ENCODE peak calls at places on chromosome 22, in four cellular contexts. M is B cell; L is activated T-cell treated with anti-CD3 and anti-CD28 coated beads, Interleukin-2, amount 50 U/mL, for 72 hours; O is CD8-positive, alpha-beta memory T cell. V is an unnamed sample.

GRCh38 chr22:22692707-22693530 is 48.5 kb downstream of the GGTLC2 start:
- DNase-seq in M (peak), L (peak), O (peak), V (peak)

GRCh38 chr22:37803636-37804371 is 3.9 kb upstream of the GCAT start:
- DNase-seq in L (no peak), M (no peak), O (no peak), V (peak)

GRCh38 chr22:26658671-26659478 is 1.5 kb downstream of the MIAT start:
- DNase-seq in L (peak), O (peak), M (peak), V (peak)

GRCh38 chr22:30235687-30236170 is 10.8 kb downstream of the LIF start:
- DNase-seq in O (no peak), L (no peak), M (no peak), V (no peak)

GRCh38 chr22:42997577-42997976 is 17.4 kb downstream of the PACSIN2 start:
- DNase-seq in O (no peak), L (no peak), M (no peak), V (no peak)

GRCh38 chr22:20393705-20394476 is at the start of gene ZNF74:
- DNase-seq in L (peak), O (peak), M (peak), V (peak)

GRCh38 chr22:39414886-39415285 is 15.3 kb downstream of the TAB1 start:
- DNase-seq in M (no peak), L (no peak), O (no peak), V (no peak)

GRCh38 chr22:47158457-47158856 is 396.0 kb downstream of the TBC1D22A start:
- DNase-seq in O (no peak), L (no peak), M (no peak), V (no peak)

GRCh38 chr22:38706101-38706884 is 549 bp downstream of the GTPBP1 start:
- DNase-seq in O (peak), M (peak), L (peak), V (no peak)

GRCh38 chr22:40955516-40955915 is 4.3 kb downstream of the RBX1 start:
- DNase-seq in M (no peak), L (no peak), O (no peak), V (no peak)

GRCh38 chr22:36155702-36156101 is 4.9 kb downstream of the APOL3 start:
- DNase-seq in M (no peak), O (no peak), L (no peak), V (no peak)

GRCh38 chr22:46829140-46829891 is 66.9 kb downstream of the TBC1D22A start:
- DNase-seq in L (no peak), O (no peak), M (no peak), V (no peak)

GRCh38 chr22:44587911-44588310 is 89.9 kb upstream of the RTL6 start:
- DNase-seq in M (no peak), O (no peak), L (no peak), V (no peak)

GRCh38 chr22:41532908-41533825 is 11.1 kb downstream of the POLR3H start:
- DNase-seq in O (peak), L (peak), M (peak), V (peak)

GRCh38 chr22:21447694-21448402 is 19.3 kb upstream of the TMEM191C start:
- DNase-seq in L (no peak), O (no peak), M (no peak), V (no peak)

GRCh38 chr22:23897320-23897719 is 3.1 kb downstream of the MIF start:
- DNase-seq in O (no peak), M (no peak), L (no peak), V (no peak)

GRCh38 chr22:28956506-28956905 is 73.1 kb downstream of the ZNRF3 start:
- DNase-seq in M (no peak), O (no peak), L (no peak), V (no peak)

GRCh38 chr22:47409501-47410275 is 647.2 kb downstream of the TBC1D22A start:
- DNase-seq in L (no peak), M (no peak), O (no peak), V (no peak)

GRCh38 chr22:38871360-38872171 is 450 bp downstream of the CBX6 start:
- DNase-seq in M (peak), L (peak), O (no peak), V (no peak)

GRCh38 chr22:29346659-29347058 is 31.2 kb upstream of the RASL10A start:
- DNase-seq in L (no peak), M (no peak), O (no peak), V (no peak)

GRCh38 chr22:45585437-45585755 is 82.7 kb downstream of the FBLN1 start:
- DNase-seq in M (no peak), L (no peak), O (no peak), V (no peak)

GRCh38 chr22:45124176-45124857 is 39.4 kb upstream of the NUP50 start:
- DNase-seq in L (no peak), O (no peak), M (no peak), V (no peak)

GRCh38 chr22:45688606-45689080 is 17.0 kb downstream of the ATXN10 start:
- DNase-seq in M (no peak), O (no peak), L (no peak), V (no peak)

GRCh38 chr22:36461665-36462474 is 19.6 kb downstream of the TXN2 start:
- DNase-seq in M (no peak), O (no peak), L (no peak), V (no peak)

GRCh38 chr22:49084203-49084602 is 743.5 kb downstream of the BRD1 start:
- DNase-seq in M (no peak), O (no peak), L (no peak), V (no peak)

GRCh38 chr22:35177811-35178210 is 79.5 kb upstream of the HMGXB4 start:
- DNase-seq in O (no peak), M (no peak), L (no peak), V (no peak)